ENCODE peak calls at places on chromosomes 11 and 22, in five cellular contexts. Q, X, H, J and Z are unnamed samples.

GRCh38 chr11:85029964-85030363 is 597.2 kb downstream of the DLG2 start:
- DNase-seq in J (no peak), X (no peak), H (no peak), Q (no peak), Z (no peak)

GRCh38 chr22:49824185-49824925 is 3.3 kb downstream of the BRD1 start:
- DNase-seq in H (no peak), Q (no peak), X (no peak), J (no peak), Z (no peak)

GRCh38 chr11:2295971-2296912 is 5.5 kb downstream of the C11orf21 start:
- DNase-seq in Q (no peak), H (no peak), X (no peak), J (no peak), Z (no peak)

GRCh38 chr11:10144954-10145353 is 149.1 kb downstream of the SBF2 start:
- DNase-seq in J (no peak), Q (no peak), H (no peak), X (no peak), Z (no peak)

GRCh38 chr11:69348414-69349235 is 54.7 kb downstream of the MYEOV start:
- DNase-seq in H (no peak), J (no peak), Q (no peak), X (no peak), Z (no peak)

GRCh38 chr11:100791103-100791502 is 104.0 kb downstream of the ARHGAP42 start:
- DNase-seq in Q (no peak), H (no peak), X (no peak), J (no peak), Z (no peak)

GRCh38 chr11:88431675-88432341 is 94.3 kb upstream of the CTSC start:
- DNase-seq in H (no peak), J (no peak), X (no peak), Q (no peak), Z (no peak)

GRCh38 chr11:96388891-96389603 is 665 bp downstream of the CCDC82 start:
- DNase-seq in H (no peak), J (no peak), X (no peak), Q (no peak), Z (no peak)

GRCh38 chr11:100753144-100753543 is 66.1 kb downstream of the ARHGAP42 start:
- DNase-seq in X (no peak), Q (no peak), H (no peak), J (no peak), Z (no peak)

GRCh38 chr11:93921695-93922468 is 71.5 kb upstream of the VSTM5 start:
- DNase-seq in J (peak), X (peak), H (no peak), Q (no peak), Z (peak)

GRCh38 chr22:23537421-23537820 is 42.7 kb downstream of the IGLL1 start:
- DNase-seq in Q (no peak), X (no peak), J (no peak), H (no peak), Z (no peak)

GRCh38 chr22:49789289-49790141 is 38.2 kb downstream of the BRD1 start:
- DNase-seq in J (peak), Q (no peak), H (no peak), X (no peak), Z (no peak)

GRCh38 chr11:111344032-111344431 is 35.0 kb downstream of the POU2AF1 start:
- DNase-seq in J (no peak), Q (no peak), X (no peak), H (no peak), Z (no peak)

GRCh38 chr11:116828632-116829524 is 829 bp upstream of the APOC3 start:
- DNase-seq in X (no peak), Q (no peak), H (no peak), J (no peak), Z (no peak)

GRCh38 chr22:25970348-25970995 is 198.8 kb upstream of the SEZ6L start:
- DNase-seq in J (no peak), H (no peak), Q (no peak), X (no peak), Z (no peak)

GRCh38 chr11:121035169-121035755 is 11.4 kb downstream of the TBCEL start:
- DNase-seq in X (no peak), Q (no peak), H (no peak), J (no peak), Z (no peak)

GRCh38 chr22:20499769-20500168 is 4.2 kb upstream of the KLHL22 start:
- DNase-seq in H (no peak), X (no peak), Q (no peak), J (no peak), Z (no peak)

GRCh38 chr11:33642461-33643166 is 58.0 kb downstream of the C11orf91 start:
- DNase-seq in J (no peak), X (no peak), H (no peak), Q (no peak), Z (no peak)